ENCODE peak calls at places on chromosome 16, in five cellular contexts. L is IMR-90; R is CD8-positive, alpha-beta T cell; S is ovary; C is right atrium auricular region. P is an unnamed sample. For H3K27me3, the result is how much of the 10 kb centered on the place peaks cover.

GRCh38 chr16:50402298-50402895 is 33.6 kb upstream of the BRD7 start:
- DNase-seq in S (no peak), C (peak), R (no peak), L (no peak), P (no peak)

GRCh38 chr16:4639899-4640509 is 15.4 kb downstream of the MGRN1 start:
- DNase-seq in L (no peak), S (no peak), C (no peak), R (no peak), P (no peak)

GRCh38 chr16:280991-281659 is 734 bp downstream of the ARHGDIG start:
- DNase-seq in L (no peak), C (no peak), S (no peak), R (no peak), P (no peak)

GRCh38 chr16:28585674-28586073 is 11.2 kb downstream of the SULT1A2 start:
- DNase-seq in R (no peak), L (no peak), C (no peak), S (no peak), P (no peak)

GRCh38 chr16:892536-893255 is 78.1 kb downstream of the LMF1 start:
- DNase-seq in C (no peak), L (no peak), R (no peak), S (no peak), P (no peak)

GRCh38 chr16:566475-567361 is at the start of gene NHLRC4:
- DNase-seq in L (peak), C (peak), R (peak), S (peak), P (peak)

GRCh38 chr16:80557037-80557436 is 16.2 kb downstream of the DYNLRB2 start:
- DNase-seq in S (no peak), C (no peak), R (no peak), L (no peak), P (no peak)

GRCh38 chr16:87657621-87658192 is 55.4 kb downstream of the JPH3 start:
- DNase-seq in R (no peak), L (no peak), S (no peak), C (no peak), P (no peak)

GRCh38 chr16:49585143-49585542 is 211.5 kb downstream of the C16orf78 start:
- DNase-seq in R (no peak), C (no peak), S (no peak), L (no peak), P (no peak)

GRCh38 chr16:69309316-69309715 is 1.8 kb upstream of the VPS4A start:
- DNase-seq in R (no peak), S (peak), L (no peak), C (no peak), P (no peak)

GRCh38 chr16:55126456-55126855 is 195.8 kb downstream of the IRX5 start:
- DNase-seq in S (no peak), R (no peak), C (no peak), L (no peak), P (peak)

GRCh38 chr16:67884-68789 is 4.3 kb downstream of the RHBDF1 start:
- DNase-seq in C (no peak), S (no peak), L (peak), R (no peak), P (no peak)

GRCh38 chr16:81798311-81799137 is 19.4 kb downstream of the PLCG2 start:
- DNase-seq in S (no peak), R (no peak), C (no peak), L (no peak), P (peak)

GRCh38 chr16:30697264-30698138 is 1.5 kb upstream of the SRCAP start:
- DNase-seq in L (peak), S (no peak), C (no peak), R (no peak), P (no peak)

GRCh38 chr16:29698484-29699323 is 19.7 kb downstream of the QPRT start:
- DNase-seq in S (no peak), R (no peak), C (no peak), L (no peak), P (no peak)

GRCh38 chr16:50301626-50302471 is 35.5 kb downstream of the ADCY7 start:
- DNase-seq in R (no peak), S (no peak), C (peak), L (peak), P (no peak)

GRCh38 chr16:55660026-55660425 is 4.2 kb downstream of the SLC6A2 start:
- DNase-seq in S (no peak), R (no peak), C (no peak), L (no peak), P (no peak)

GRCh38 chr16:8712589-8713361 is 38.4 kb downstream of the ABAT start:
- DNase-seq in R (no peak), L (no peak), C (no peak), S (no peak), P (no peak)

GRCh38 chr16:84032458-84033178 is 10.0 kb downstream of the SLC38A8 start:
- DNase-seq in R (no peak), L (no peak), S (no peak), C (no peak), P (no peak)

GRCh38 chr16:88687254-88687576 is 908 bp upstream of the SNAI3 start:
- DNase-seq in C (no peak), L (no peak), S (no peak), R (no peak), P (no peak)

GRCh38 chr16:27689711-27690110 is 139.8 kb downstream of the KATNIP start:
- DNase-seq in C (no peak), S (no peak), L (peak), R (no peak), P (no peak)

GRCh38 chr16:3157229-3158013 is 22.6 kb downstream of the ZNF213 start:
- DNase-seq in L (peak), R (peak), C (peak), S (peak), P (peak)

GRCh38 chr16:69270395-69270794 is 40.8 kb upstream of the VPS4A start:
- DNase-seq in S (no peak), L (peak), R (no peak), C (no peak), P (no peak)

GRCh38 chr16:10003486-10003885 is 178.7 kb downstream of the GRIN2A start:
- DNase-seq in R (no peak), S (no peak), C (no peak), L (no peak), P (no peak)

GRCh38 chr16:27849621-27850020 is 213.9 kb downstream of the GSG1L start:
- DNase-seq in C (no peak), L (no peak), R (no peak), S (no peak), P (no peak)

GRCh38 chr16:12425134-12425941 is 378.3 kb downstream of the CPPED1 start:
- DNase-seq in S (no peak), R (no peak), C (no peak), L (no peak), P (no peak)

GRCh38 chr16:80573700-80574120 is 32.9 kb downstream of the DYNLRB2 start:
- DNase-seq in R (no peak), L (no peak), S (no peak), C (no peak), P (no peak)

GRCh38 chr16:50696575-50697420 is 3.4 kb downstream of the NOD2 start:
- DNase-seq in S (peak), L (peak), C (peak), R (peak), P (peak)

GRCh38 chr16:54034684-54035083 is 251.9 kb downstream of the IRX3 start:
- DNase-seq in S (no peak), R (no peak), C (no peak), L (peak), P (no peak)

GRCh38 chr16:84498859-84499620 is 5.4 kb downstream of the MEAK7 start:
- DNase-seq in R (no peak), C (no peak), L (no peak), S (no peak), P (no peak)

GRCh38 chr16:261031-261691 is 14.6 kb downstream of the RGS11 start:
- DNase-seq in S (no peak), C (no peak), L (no peak), R (no peak), P (no peak)

GRCh38 chr16:51151435-51151950 is 423 bp upstream of the SALL1 start:
- DNase-seq in S (peak), R (no peak), C (no peak), L (peak), P (no peak)

GRCh38 chr16:68162413-68162812 is 73.5 kb downstream of the ESRP2 start:
- DNase-seq in R (no peak), L (no peak), S (no peak), C (no peak), P (no peak)

DNA sequence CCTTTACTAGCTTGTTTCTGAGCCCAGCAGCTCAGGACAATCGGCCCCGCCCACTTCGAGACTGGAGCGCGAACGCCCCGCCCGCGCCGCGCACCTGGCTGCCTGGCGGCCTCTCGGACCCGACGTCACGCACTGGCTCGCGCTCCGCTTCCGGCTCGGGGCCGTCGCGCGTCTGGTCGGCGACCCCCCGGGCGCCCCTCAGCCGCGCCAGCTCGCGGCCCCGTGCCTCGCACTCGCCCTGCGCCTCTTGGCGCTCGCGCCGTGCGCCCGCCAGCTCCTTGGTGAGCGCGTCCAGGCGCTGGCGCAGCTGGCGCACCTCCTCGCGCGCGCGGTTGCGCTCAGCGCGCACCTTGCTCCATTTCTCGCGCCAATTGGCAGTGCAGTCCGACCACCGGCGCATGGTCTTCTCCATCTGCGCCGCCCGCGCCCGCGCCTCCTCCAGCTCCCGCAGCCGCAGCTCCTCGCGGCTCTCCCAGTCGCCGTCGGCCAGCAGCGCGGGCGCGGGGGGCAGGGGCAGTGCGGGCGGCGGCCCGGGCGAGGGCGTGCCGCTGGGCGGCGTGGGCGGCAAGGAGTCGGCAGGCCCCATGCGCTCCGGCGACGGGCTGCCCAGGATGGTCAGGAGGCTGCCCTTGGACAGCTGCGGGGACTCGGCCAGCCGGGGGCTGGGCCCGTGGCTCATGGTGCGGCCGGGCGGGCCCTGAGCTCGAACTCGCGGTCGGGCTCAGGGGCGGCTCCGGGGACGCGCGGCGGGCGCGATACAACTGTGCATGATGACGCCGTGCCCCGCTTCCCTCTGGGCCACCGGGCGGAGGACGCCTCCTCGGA is 7.7 kb downstream of the CCDC102A start:
- DNase-seq in S (peak), C (no peak), L (no peak), R (no peak), P (no peak)
- TF ChIP-seq CTCF in S (no peak), C (no peak), L (no peak), R (no peak), P (no peak)

GRCh38 chr16:79484237-79484636 is 116.3 kb downstream of the MAF start:
- DNase-seq in C (no peak), L (no peak), R (no peak), S (no peak), P (no peak)
- H3K4me3 ChIP-seq in C (no peak), L (no peak), R (no peak), S (no peak), P (no peak)

GRCh38 chr16:23611936-23612335 is 15.8 kb upstream of the NDUFAB1 start:
- DNase-seq in L (no peak), S (no peak), R (no peak), C (no peak), P (no peak)

GRCh38 chr16:23615805-23616204 is 19.7 kb upstream of the NDUFAB1 start:
- DNase-seq in C (no peak), R (no peak), L (no peak), S (no peak), P (no peak)

GRCh38 chr16:23607740-23608139 is 11.6 kb upstream of the NDUFAB1 start:
- DNase-seq in R (no peak), S (no peak), L (peak), C (no peak), P (no peak)

GRCh38 chr16:23608194-23608593 is 12.1 kb upstream of the NDUFAB1 start:
- DNase-seq in R (no peak), C (no peak), L (peak), S (no peak), P (no peak)

GRCh38 chr16:23609929-23610328 is 13.8 kb upstream of the NDUFAB1 start:
- DNase-seq in C (no peak), L (no peak), S (no peak), R (no peak), P (no peak)
- H3K27me3 ChIP-seq in C (under half), L (under half), S (under half), R (under half), P (under half)

GRCh38 chr16:19560078-19560477 is 4.6 kb downstream of the VPS35L start:
- DNase-seq in L (no peak), S (no peak), C (no peak), R (no peak), P (no peak)

GRCh38 chr16:19559242-19559910 is 3.9 kb downstream of the VPS35L start:
- DNase-seq in C (no peak), S (no peak), R (no peak), L (peak), P (no peak)

GRCh38 chr16:19555186-19555937 is at the start of gene VPS35L:
- DNase-seq in R (peak), L (peak), S (peak), C (peak), P (peak)

DNA sequence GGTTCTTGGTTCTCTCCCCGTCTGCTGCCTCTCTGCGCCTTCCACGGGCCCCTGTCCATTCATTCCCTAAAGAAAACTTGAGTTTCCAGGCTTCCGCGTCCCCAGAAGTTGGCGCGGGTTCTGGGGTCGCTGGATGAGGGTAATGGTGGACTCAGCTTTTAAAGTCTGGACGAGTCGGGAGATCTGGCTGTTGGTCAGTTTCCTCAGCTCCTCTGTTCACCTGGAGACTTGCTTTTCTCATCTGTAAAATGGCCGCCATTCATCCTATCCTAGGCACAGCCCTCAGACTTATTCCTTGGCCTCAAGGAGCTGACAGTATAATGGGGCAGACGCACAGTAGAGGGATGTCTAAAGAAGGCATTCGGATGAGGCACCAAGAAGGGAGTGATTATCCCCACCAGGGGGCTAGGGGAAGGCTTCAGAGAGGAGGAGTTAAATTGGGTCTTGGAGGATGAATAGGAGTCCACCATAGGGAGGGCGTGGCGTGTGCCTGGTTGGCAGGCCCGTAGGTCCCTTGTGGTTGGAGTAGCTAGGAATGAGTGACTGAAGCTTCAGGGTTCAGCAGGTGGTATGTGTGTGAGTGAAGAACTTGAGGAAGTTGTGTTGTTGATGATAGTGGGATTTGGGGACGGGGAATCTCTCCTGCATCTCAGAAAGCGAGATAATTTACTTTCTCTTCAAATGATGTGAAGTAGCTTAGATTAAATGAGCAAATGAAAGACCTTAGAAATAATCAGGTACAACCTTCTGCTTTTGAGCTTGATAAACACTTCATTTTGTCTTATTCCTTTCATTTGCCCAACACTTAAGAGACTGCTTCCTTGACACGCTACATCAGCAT is 655 bp downstream of the VPS35L start:
- DNase-seq in S (no peak), C (no peak), R (no peak), L (peak), P (no peak)
- TF ChIP-seq CTCF in S (no peak), C (no peak), R (no peak), L (no peak), P (no peak)

GRCh38 chr16:14528306-14528948 is 101.6 kb downstream of the PARN start:
- DNase-seq in L (no peak), R (no peak), S (no peak), C (no peak), P (no peak)
- H3K4me3 ChIP-seq in L (no peak), R (no peak), S (no peak), C (no peak), P (no peak)

DNA sequence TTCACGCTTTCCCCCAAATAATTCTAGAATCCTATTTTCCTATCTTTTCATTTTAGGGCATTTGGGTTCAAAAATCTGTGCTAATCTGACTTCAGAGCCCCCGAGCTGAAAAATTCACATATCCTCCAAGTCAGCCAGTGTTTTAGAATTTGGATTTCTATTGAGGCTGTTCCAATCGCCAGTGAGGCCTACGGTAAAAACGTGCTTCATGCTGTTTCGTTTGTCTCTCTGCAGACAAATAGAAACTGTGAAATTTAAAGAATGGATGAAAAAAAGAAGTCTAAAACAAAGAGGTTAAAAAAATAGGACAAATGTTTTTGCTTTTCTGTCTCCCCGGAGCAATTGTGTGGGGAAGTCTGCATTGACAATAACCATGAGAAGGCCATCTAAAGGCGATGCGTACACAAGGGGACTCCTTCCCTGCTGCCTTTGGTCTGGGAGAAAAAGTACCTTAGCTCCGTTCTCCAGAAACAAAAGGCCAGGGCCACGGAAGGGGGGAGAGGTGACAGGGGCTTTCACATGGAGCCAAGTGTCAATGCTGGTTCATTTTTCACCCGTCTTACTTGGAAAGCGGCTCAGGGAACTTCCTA is 4.6 kb upstream of the ZFHX3 start:
- DNase-seq in L (no peak), C (no peak), S (no peak), R (no peak), P (no peak)
- H3K27me3 ChIP-seq in L (under half), C (under half), S (under half), R (under half), P (under half)

GRCh38 chr16:11278681-11279628 is 2.2 kb downstream of the PRM1 start:
- DNase-seq in R (no peak), L (no peak), C (no peak), S (no peak), P (no peak)

GRCh38 chr16:11280616-11281522 is at the start of gene PRM1:
- DNase-seq in S (no peak), C (no peak), R (no peak), L (no peak), P (no peak)

GRCh38 chr16:11289202-11289601 is 8.1 kb upstream of the PRM1 start:
- DNase-seq in C (no peak), R (no peak), L (no peak), S (no peak), P (no peak)

GRCh38 chr16:11285842-11286241 is 4.7 kb upstream of the PRM1 start:
- DNase-seq in C (no peak), L (no peak), R (no peak), S (no peak), P (no peak)

DNA sequence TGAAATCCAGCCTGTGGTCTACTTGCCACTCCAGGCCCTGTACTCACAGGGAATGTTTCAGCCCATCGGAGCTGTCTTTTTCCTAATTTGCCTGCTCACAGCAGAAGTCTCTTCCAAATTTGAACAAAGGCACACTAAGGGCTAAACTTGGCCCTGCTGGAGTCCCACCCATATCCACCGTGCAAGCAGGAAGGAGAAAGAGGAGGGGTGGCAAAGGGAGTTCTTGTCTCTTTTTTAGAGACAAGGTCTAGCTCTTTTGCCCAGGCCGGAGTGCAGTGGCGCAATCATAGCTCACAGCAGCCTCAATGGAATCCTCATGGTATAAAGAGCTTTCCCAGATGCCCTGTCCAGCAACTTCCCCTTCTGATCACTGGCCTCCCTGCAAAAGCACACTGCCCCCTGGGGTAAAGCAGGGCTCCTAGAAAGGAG is 2.7 kb upstream of the PRM1 start:
- DNase-seq in R (no peak), S (no peak), C (no peak), L (peak), P (no peak)
- TF ChIP-seq CTCF in R (no peak), S (no peak), C (no peak), L (no peak), P (no peak)

DNA sequence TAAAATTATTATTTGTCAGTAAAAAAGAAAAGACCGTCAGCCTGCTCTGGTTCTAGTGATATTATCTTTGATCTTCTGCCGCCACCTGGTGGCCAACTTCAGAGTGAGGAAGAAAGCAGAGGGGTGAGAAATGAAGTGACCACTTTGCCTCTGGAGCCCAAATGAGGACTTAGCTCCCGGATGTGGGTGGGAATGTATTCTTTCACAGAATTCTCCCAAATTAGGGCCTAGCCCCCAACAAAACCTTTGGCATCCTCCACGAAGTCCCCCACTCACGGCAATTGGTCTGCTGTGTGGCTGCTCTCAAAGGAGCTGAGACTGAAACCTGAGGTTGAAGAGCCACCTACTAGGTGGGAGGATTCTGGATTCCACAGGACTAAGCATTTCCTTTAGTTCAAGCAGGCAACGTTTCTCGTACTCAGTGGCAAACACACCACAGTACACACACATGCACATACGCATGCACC is 4.9 kb upstream of the ZNF267 start:
- DNase-seq in C (peak), R (peak), L (peak), S (peak), P (no peak)
- H3K4me3 ChIP-seq in C (no peak), R (peak), L (no peak), S (no peak), P (peak)